ENCODE peak calls at places on chromosomes 12 and 14, in nine cellular contexts. V is T1000, Q is SK-MEL-5, M is retina, E is NCI-H748 treated with DMSO at 0.1 percent for 48 hours, S is left ventricle myocardium inferior, I is left lung, F is anterior cingulate cortex, T is posterior vena cava. K is an unnamed sample.
A peak's percentile ranks its signal among the peaks of the same experiment; 100 is the strongest.

GRCh38 chr12:90126125-90126524 is 417.5 kb upstream of the ATP2B1 start:
- DNase-seq in V (no peak), Q (no peak), M (no peak), E (no peak), S (no peak), I (no peak), F (no peak), T (no peak), K (no peak)

GRCh38 chr14:93956082-93956481 is 20.3 kb downstream of the ASB2 start:
- DNase-seq in V (no peak), Q (no peak), M (no peak), E (no peak), S (no peak), I (no peak), F (no peak), T (no peak), K (no peak)

GRCh38 chr12:112997506-112997905 is 19.2 kb downstream of the OAS2 start:
- DNase-seq in V (no peak), Q (no peak), M (no peak), E (no peak), S (no peak), I (no peak), F (no peak), T (no peak), K (no peak)

GRCh38 chr12:57095440-57095839 is 6.5 kb downstream of the NAB2 start:
- DNase-seq in V (no peak), Q (no peak), M (no peak), E (no peak), S (no peak), I (no peak), F (no peak), T (peak; percentile 11), K (no peak)

GRCh38 chr12:118059645-118060275 is 1.2 kb downstream of the WSB2 start:
- DNase-seq in V (no peak), Q (peak; percentile 33), M (no peak), E (no peak), S (no peak), I (no peak), F (no peak), T (no peak), K (no peak)

GRCh38 chr12:77324416-77324762 is 259.0 kb upstream of the E2F7 start:
- DNase-seq in V (no peak), Q (no peak), M (no peak), E (no peak), S (no peak), I (no peak), F (no peak), T (no peak), K (no peak)

GRCh38 chr12:20567413-20567812 is 127.7 kb upstream of the SLCO1C1 start:
- DNase-seq in V (no peak), Q (peak; percentile 67), M (no peak), E (no peak), S (no peak), I (no peak), F (no peak), T (no peak), K (no peak)

GRCh38 chr14:32762886-32763285 is 175.8 kb upstream of the NPAS3 start:
- DNase-seq in V (no peak), Q (no peak), M (no peak), E (no peak), S (no peak), I (no peak), F (no peak), T (no peak), K (no peak)

GRCh38 chr12:113059071-113059595 is 2.6 kb downstream of the DTX1 start:
- DNase-seq in V (no peak), Q (no peak), M (no peak), E (no peak), S (no peak), I (no peak), F (no peak), T (no peak), K (no peak)

GRCh38 chr12:120257041-120257821 is 8.3 kb downstream of the PXN start:
- DNase-seq in V (no peak), Q (no peak), M (no peak), E (no peak), S (peak; percentile 74), I (no peak), F (no peak), T (no peak), K (peak; percentile 91)

GRCh38 chr12:131855521-131856142 is 27.4 kb downstream of the MMP17 start:
- DNase-seq in V (no peak), Q (no peak), M (no peak), E (no peak), S (no peak), I (no peak), F (no peak), T (no peak), K (no peak)

GRCh38 chr12:10891937-10892336 is 7.9 kb upstream of the PRH1 start:
- DNase-seq in V (no peak), Q (no peak), M (no peak), E (no peak), S (no peak), I (no peak), F (no peak), T (no peak), K (no peak)

GRCh38 chr14:75011356-75012097 is 8.8 kb downstream of the EIF2B2 start:
- DNase-seq in V (no peak), Q (peak; percentile 69), M (no peak), E (no peak), S (no peak), I (no peak), F (no peak), T (no peak), K (no peak)

GRCh38 chr12:74941678-74942077 is 268.0 kb downstream of the KCNC2 start:
- DNase-seq in V (no peak), Q (no peak), M (no peak), E (no peak), S (no peak), I (no peak), F (no peak), T (no peak), K (no peak)

GRCh38 chr12:118034429-118035193 is 18.1 kb downstream of the RFC5 start:
- DNase-seq in V (no peak), Q (peak; percentile 79), M (peak; percentile 56), E (no peak), S (no peak), I (no peak), F (no peak), T (no peak), K (peak; percentile 66)

GRCh38 chr14:72782817-72783216 is 111.1 kb downstream of the DPF3 start:
- DNase-seq in V (no peak), Q (no peak), M (no peak), E (no peak), S (no peak), I (no peak), F (no peak), T (no peak), K (no peak)

GRCh38 chr12:68370006-68370590 is 37.9 kb upstream of the MDM1 start:
- DNase-seq in V (no peak), Q (no peak), M (no peak), E (no peak), S (no peak), I (no peak), F (no peak), T (no peak), K (no peak)

GRCh38 chr12:130879212-130879686 is 7.4 kb downstream of the RAN start:
- DNase-seq in V (no peak), Q (no peak), M (peak; percentile 24), E (no peak), S (no peak), I (no peak), F (no peak), T (no peak), K (no peak)

GRCh38 chr12:863285-863684 is 86.2 kb downstream of the RAD52 start:
- DNase-seq in V (no peak), Q (no peak), M (no peak), E (no peak), S (no peak), I (no peak), F (no peak), T (no peak), K (no peak)

GRCh38 chr12:6552140-6552551 is 3.7 kb downstream of the IFFO1 start:
- DNase-seq in V (no peak), Q (no peak), M (no peak), E (no peak), S (peak; percentile 79), I (no peak), F (peak; percentile 22), T (no peak), K (no peak)

GRCh38 chr12:110355080-110355479 is 48.4 kb downstream of the ANAPC7 start:
- DNase-seq in V (no peak), Q (peak; percentile 61), M (no peak), E (peak; percentile 5), S (no peak), I (no peak), F (no peak), T (no peak), K (no peak)

GRCh38 chr12:84502907-84503787 is 409.5 kb downstream of the SLC6A15 start:
- DNase-seq in V (peak; percentile 31), Q (peak; percentile 85), M (peak; percentile 35), E (peak; percentile 67), S (no peak), I (peak; percentile 40), F (no peak), T (peak; percentile 76), K (peak; percentile 3)

GRCh38 chr14:96960598-96961116 is 163.5 kb downstream of the VRK1 start:
- DNase-seq in V (no peak), Q (no peak), M (no peak), E (no peak), S (no peak), I (no peak), F (no peak), T (no peak), K (no peak)

GRCh38 chr12:10235761-10236631 is 23.3 kb downstream of the GABARAPL1 start:
- DNase-seq in V (no peak), Q (peak; percentile 67), M (peak; percentile 49), E (peak; percentile 12), S (no peak), I (no peak), F (no peak), T (no peak), K (peak; percentile 58)

GRCh38 chr14:27929823-27930347 is 836.7 kb upstream of the FOXG1 start:
- DNase-seq in V (no peak), Q (no peak), M (no peak), E (no peak), S (no peak), I (no peak), F (no peak), T (no peak), K (no peak)

GRCh38 chr12:49705479-49706267 is 1.5 kb downstream of the FMNL3 start:
- DNase-seq in V (no peak), Q (peak; percentile 58), M (peak; percentile 16), E (no peak), S (peak; percentile 29), I (peak; percentile 56), F (no peak), T (no peak), K (no peak)

GRCh38 chr14:102046337-102047278 is 40.2 kb downstream of the HSP90AA1 start:
- DNase-seq in V (no peak), Q (peak; percentile 73), M (peak; percentile 74), E (peak; percentile 17), S (peak; percentile 84), I (peak; percentile 74), F (no peak), T (peak; percentile 93), K (peak; percentile 68)

GRCh38 chr12:67068204-67068731 is 200.9 kb upstream of the CAND1 start:
- DNase-seq in V (no peak), Q (no peak), M (peak; percentile 70), E (peak; percentile 27), S (no peak), I (no peak), F (no peak), T (no peak), K (no peak)

GRCh38 chr14:59277659-59278058 is 89.2 kb downstream of the DAAM1 start:
- DNase-seq in V (no peak), Q (no peak), M (no peak), E (no peak), S (no peak), I (no peak), F (no peak), T (no peak), K (no peak)

GRCh38 chr12:44436756-44437155 is 439.4 kb downstream of the NELL2 start:
- DNase-seq in V (no peak), Q (no peak), M (no peak), E (no peak), S (no peak), I (no peak), F (no peak), T (no peak), K (no peak)

GRCh38 chr12:31019106-31019505 is 54.6 kb upstream of the DDX11 start:
- DNase-seq in V (no peak), Q (no peak), M (no peak), E (no peak), S (no peak), I (no peak), F (no peak), T (no peak), K (no peak)

K was measured in cerebellum.